ENCODE peak calls at places on chromosomes 13 and 19, in eight cellular contexts. R is astrocyte of the spinal cord, J is SK-N-SH, H is MCF 10A, X is brain microvascular endothelial cell, S is tibial nerve, C is neural progenitor cell, Q is fibroblast of pulmonary artery. U is an unnamed sample.

GRCh38 chr19:41850381-41850780 is 5.5 kb downstream of the DMRTC2 start:
- DNase-seq in X (no peak), C (no peak), R (no peak), J (no peak), S (no peak), Q (no peak), H (no peak), U (no peak)

GRCh38 chr19:49891393-49891792 is 5.3 kb downstream of the IL4I1 start:
- DNase-seq in R (no peak), J (no peak), S (no peak), H (no peak), X (no peak), Q (no peak), C (no peak), U (no peak)

GRCh38 chr13:43469791-43470190 is 317.0 kb downstream of the ENOX1 start:
- DNase-seq in R (peak), J (no peak), X (no peak), H (no peak), C (no peak), Q (no peak), S (no peak), U (no peak)

GRCh38 chr13:44311011-44311481 is 62.6 kb upstream of the SERP2 start:
- DNase-seq in H (peak), C (no peak), Q (peak), X (no peak), R (peak), S (no peak), J (no peak), U (no peak)

GRCh38 chr13:59931621-59932020 is 232.1 kb downstream of the DIAPH3 start:
- DNase-seq in Q (no peak), C (no peak), S (no peak), X (no peak), H (no peak), J (no peak), R (no peak), U (no peak)

GRCh38 chr19:28980236-28980868 is 232.6 kb downstream of the UQCRFS1 start:
- DNase-seq in H (no peak), R (no peak), Q (peak), S (no peak), C (no peak), X (peak), J (no peak), U (peak)

GRCh38 chr19:18058208-18059009 is 28.3 kb downstream of the IL12RB1 start:
- DNase-seq in C (peak), H (peak), S (peak), J (peak), X (peak), Q (peak), R (peak), U (peak)

GRCh38 chr13:99759163-99759552 is 212.4 kb downstream of the ZIC5 start:
- DNase-seq in S (no peak), H (no peak), Q (no peak), R (no peak), C (no peak), J (no peak), X (no peak), U (no peak)

GRCh38 chr13:24038405-24038804 is 122.1 kb upstream of the SPATA13 start:
- DNase-seq in X (peak), R (peak), C (no peak), Q (peak), S (no peak), H (peak), J (no peak), U (no peak)

GRCh38 chr19:35846038-35846668 is 6.2 kb downstream of the NPHS1 start:
- DNase-seq in R (no peak), H (peak), S (no peak), Q (no peak), J (no peak), C (peak), X (no peak), U (no peak)

GRCh38 chr19:923551-924211 is 2.2 kb upstream of the ARID3A start:
- DNase-seq in J (peak), C (no peak), X (no peak), S (no peak), R (no peak), Q (no peak), H (no peak), U (no peak)

GRCh38 chr13:84433024-84433423 is 550.8 kb upstream of the SLITRK1 start:
- DNase-seq in S (no peak), H (no peak), X (peak), C (no peak), Q (peak), R (peak), J (no peak), U (peak)

GRCh38 chr13:73578251-73578875 is 519.6 kb downstream of the KLF5 start:
- DNase-seq in C (no peak), Q (peak), X (no peak), H (peak), S (no peak), R (no peak), J (no peak), U (no peak)

GRCh38 chr19:19034204-19034624 is 811 bp downstream of the ARMC6 start:
- DNase-seq in S (no peak), R (peak), Q (peak), H (peak), X (peak), C (peak), J (peak), U (peak)

GRCh38 chr19:18203408-18203862 is 407 bp downstream of the RAB3A start:
- DNase-seq in R (no peak), C (no peak), H (no peak), J (peak), X (no peak), S (no peak), Q (no peak), U (no peak)

GRCh38 chr19:35206379-35206778 is 22.2 kb downstream of the FAM187B start:
- DNase-seq in X (no peak), J (no peak), H (no peak), C (no peak), Q (no peak), R (no peak), S (no peak), U (no peak)

GRCh38 chr13:21218351-21219043 is 42.0 kb downstream of the MRPL57 start:
- DNase-seq in Q (no peak), J (no peak), H (no peak), X (no peak), S (no peak), R (no peak), C (no peak), U (no peak)

GRCh38 chr13:25971499-25972145 is 80.2 kb downstream of the SHISA2 start:
- DNase-seq in J (no peak), Q (no peak), H (no peak), S (no peak), C (peak), X (no peak), R (no peak), U (no peak)

GRCh38 chr13:99383946-99384345 is 76.7 kb upstream of the GPR183 start:
- DNase-seq in X (no peak), C (no peak), S (no peak), Q (no peak), J (no peak), H (no peak), R (no peak), U (no peak)

GRCh38 chr13:97127842-97128241 is 94.3 kb upstream of the MBNL2 start:
- DNase-seq in J (no peak), H (peak), S (no peak), R (no peak), Q (no peak), X (no peak), C (no peak), U (no peak)

GRCh38 chr19:43598445-43599240 is 2.2 kb downstream of the ZNF576 start:
- DNase-seq in S (no peak), X (no peak), H (no peak), C (no peak), Q (no peak), R (no peak), J (no peak), U (no peak)

GRCh38 chr13:112636401-112636975 is 48.5 kb upstream of the TUBGCP3 start:
- DNase-seq in Q (no peak), R (no peak), J (no peak), C (no peak), S (no peak), H (no peak), X (no peak), U (no peak)
- TF ChIP-seq CTCF in Q (no peak), R (no peak), J (no peak), C (no peak), S (no peak), H (no peak), X (no peak), U (no peak)

DNA sequence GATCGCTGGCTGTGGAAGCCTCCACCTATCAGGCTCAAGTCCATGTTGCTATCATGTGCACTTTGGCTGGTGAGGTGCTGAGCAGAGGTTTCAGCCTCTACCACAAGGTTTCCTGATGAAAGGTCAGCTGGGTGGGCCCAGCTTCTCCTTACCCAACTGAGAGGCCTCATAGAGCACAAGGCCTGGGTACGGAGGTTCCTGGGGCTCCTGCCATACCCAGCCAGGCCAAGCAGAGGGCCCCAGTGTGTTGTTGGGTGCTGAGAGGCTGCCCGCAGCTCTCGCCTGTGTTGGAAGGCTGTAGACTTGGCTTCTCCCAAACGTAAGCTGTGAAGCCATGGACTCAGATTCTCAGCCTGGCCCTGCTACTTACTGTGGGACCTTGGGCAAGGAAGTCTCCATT is 28.2 kb downstream of the ACTN4 start:
- DNase-seq in X (no peak), H (no peak), C (no peak), S (no peak), J (no peak), Q (no peak), R (no peak), U (no peak)
- TF ChIP-seq CTCF in X (no peak), H (no peak), C (no peak), S (no peak), J (no peak), Q (no peak), R (no peak), U (no peak)

DNA sequence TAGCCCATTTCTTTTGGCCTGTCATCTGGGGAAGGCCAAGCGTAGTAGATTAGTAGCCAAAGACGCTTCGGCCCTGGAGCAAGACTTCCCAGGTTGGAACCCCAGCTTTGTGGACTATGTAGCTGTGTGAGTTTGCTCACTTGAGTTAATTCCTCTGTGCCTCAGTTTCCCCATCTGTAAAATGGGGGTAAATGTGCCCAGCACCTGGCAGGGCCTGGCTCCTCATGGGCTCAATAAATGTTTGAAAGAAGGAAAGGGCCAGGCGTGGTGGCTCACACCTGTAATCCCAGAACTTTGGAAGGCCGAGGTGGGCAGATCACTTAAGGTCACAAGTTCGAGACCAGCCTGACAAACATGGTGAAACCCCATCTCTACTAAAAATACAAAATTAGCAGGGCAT is 14.9 kb upstream of the HNRNPM start:
- DNase-seq in C (no peak), X (no peak), R (no peak), S (no peak), J (no peak), Q (no peak), H (no peak), U (no peak)
- TF ChIP-seq CTCF in C (no peak), X (no peak), R (no peak), S (no peak), J (no peak), Q (no peak), H (no peak), U (no peak)

GRCh38 chr13:110957181-110957884 is 42.5 kb upstream of the ANKRD10 start:
- DNase-seq in C (no peak), S (no peak), R (peak), X (no peak), J (no peak), H (peak), Q (no peak), U (peak)
- TF ChIP-seq CTCF in C (peak), S (no peak), R (peak), X (peak), J (peak), H (peak), Q (peak), U (peak)

DNA sequence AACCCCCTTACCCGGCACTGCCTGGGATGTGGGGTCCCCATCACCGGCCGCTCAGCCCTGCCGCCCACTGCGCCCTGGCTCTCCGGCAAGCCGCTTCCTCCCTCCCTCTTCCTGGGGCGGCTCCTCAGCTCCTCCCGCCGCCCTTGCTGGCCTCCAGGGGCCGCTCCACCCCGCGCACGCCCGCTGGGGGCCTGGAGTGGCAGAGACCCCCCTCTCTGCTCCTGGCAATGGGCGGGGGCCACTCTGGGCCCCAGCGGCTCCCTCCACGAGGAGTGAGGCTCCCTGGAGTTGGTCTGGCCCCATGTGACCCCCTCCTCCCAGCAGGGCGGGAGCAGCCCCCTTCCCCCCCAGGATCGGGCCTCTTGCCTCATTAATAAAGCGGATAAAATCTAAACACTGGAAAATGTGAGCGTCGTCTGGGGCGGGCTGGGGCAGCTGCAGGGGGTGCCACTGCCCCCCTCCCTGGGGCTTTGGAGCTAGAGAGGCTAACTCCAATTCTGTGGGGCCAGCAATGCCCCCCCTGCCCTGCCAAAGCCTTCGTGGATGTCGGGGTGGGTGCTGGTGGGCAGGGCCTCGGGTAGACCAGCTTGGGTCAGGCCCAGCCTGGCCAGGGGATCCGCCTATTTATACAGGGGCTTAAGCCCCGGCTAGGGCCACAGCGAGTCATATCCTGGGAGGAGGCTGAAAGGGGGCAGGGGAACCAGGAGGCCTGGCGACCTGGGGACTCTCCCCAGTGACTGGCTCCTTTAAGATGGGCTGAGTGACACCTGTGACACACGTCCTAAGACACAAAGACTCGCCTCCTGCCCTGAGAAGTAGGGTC is at the start of gene PTGER1:
- DNase-seq in X (no peak), J (peak), R (peak), S (no peak), C (peak), H (no peak), Q (no peak), U (no peak)
- TF ChIP-seq CTCF in X (peak), J (peak), R (peak), S (peak), C (peak), H (no peak), Q (peak), U (peak)

U was measured in HFFc6.